ENCODE peak calls at places on chromosomes 7 and 10, in six cellular contexts. K, C, U, G, M and B are unnamed samples.

GRCh38 chr10:28087675-28088351 is 88.9 kb upstream of the ODAD2 start:
- DNase-seq in K (no peak), C (no peak), U (peak), G (no peak), M (peak), B (peak)

GRCh38 chr10:44716470-44716869 is 194.7 kb upstream of the TMEM72 start:
- DNase-seq in K (no peak), C (no peak), U (no peak), G (no peak), M (no peak), B (no peak)

GRCh38 chr10:115239761-115240160 is 146.6 kb downstream of the ATRNL1 start:
- DNase-seq in K (no peak), C (no peak), U (no peak), G (no peak), M (no peak), B (no peak)

GRCh38 chr7:79855172-79855571 is 279.5 kb upstream of the GNAI1 start:
- DNase-seq in K (no peak), C (no peak), U (no peak), G (no peak), M (no peak), B (no peak)

GRCh38 chr10:20492447-20492846 is 404.7 kb downstream of the NEBL start:
- DNase-seq in K (no peak), C (no peak), U (no peak), G (no peak), M (no peak), B (no peak)

GRCh38 chr7:12297709-12298108 is 86.6 kb downstream of the TMEM106B start:
- DNase-seq in K (no peak), C (no peak), U (no peak), G (no peak), M (no peak), B (no peak)

GRCh38 chr10:112701528-112702295 is 248.3 kb upstream of the TCF7L2 start:
- DNase-seq in K (no peak), C (no peak), U (no peak), G (no peak), M (no peak), B (no peak)

GRCh38 chr10:51743146-51743545 is 43.8 kb upstream of the CSTF2T start:
- DNase-seq in K (no peak), C (no peak), U (no peak), G (no peak), M (no peak), B (no peak)

GRCh38 chr10:49173201-49173772 is 14.9 kb downstream of the TMEM273 start:
- DNase-seq in K (no peak), C (no peak), U (no peak), G (no peak), M (no peak), B (no peak)

GRCh38 chr10:17643339-17643754 is 604 bp upstream of the STAM start:
- DNase-seq in K (peak), C (peak), U (peak), G (no peak), M (no peak), B (no peak)

GRCh38 chr7:120995659-120996058 is 7.1 kb downstream of the CPED1 start:
- DNase-seq in K (no peak), C (no peak), U (no peak), G (no peak), M (no peak), B (no peak)

GRCh38 chr10:24209946-24210491 is 1.1 kb downstream of the KIAA1217 start:
- DNase-seq in K (no peak), C (no peak), U (peak), G (peak), M (peak), B (peak)

GRCh38 chr7:99392659-99393362 is 15.6 kb downstream of the PDAP1 start:
- DNase-seq in K (no peak), C (peak), U (no peak), G (peak), M (no peak), B (peak)

GRCh38 chr7:141342664-141343400 is 208.4 kb upstream of the AGK start:
- DNase-seq in K (no peak), C (no peak), U (no peak), G (no peak), M (no peak), B (no peak)

GRCh38 chr7:98293746-98294145 is 12.3 kb downstream of the BRI3 start:
- DNase-seq in K (no peak), C (no peak), U (no peak), G (no peak), M (no peak), B (no peak)

GRCh38 chr10:36469585-36469984 is 655.8 kb upstream of the ANKRD30A start:
- DNase-seq in K (no peak), C (no peak), U (peak), G (no peak), M (no peak), B (peak)

GRCh38 chr10:128011059-128011979 is 104.4 kb downstream of the PTPRE start:
- DNase-seq in K (peak), C (peak), U (peak), G (peak), M (peak), B (peak)
- H3K4me3 ChIP-seq in K (no peak), C (no peak), U (no peak), G (no peak), M (no peak), B (no peak)

GRCh38 chr10:31761156-31761555 is 167.5 kb downstream of the ARHGAP12 start:
- DNase-seq in K (no peak), C (no peak), U (no peak), G (no peak), M (no peak), B (no peak)
- H3K4me3 ChIP-seq in K (peak), C (no peak), U (no peak), G (no peak), M (no peak), B (no peak)

GRCh38 chr7:5526190-5527037 is 102.8 kb upstream of the TNRC18 start:
- DNase-seq in K (no peak), C (no peak), U (no peak), G (peak), M (no peak), B (peak)
- H3K4me3 ChIP-seq in K (peak), C (no peak), U (peak), G (peak), M (peak), B (peak)

GRCh38 chr10:131076341-131076740 is 235.2 kb downstream of the TCERG1L start:
- DNase-seq in K (no peak), C (no peak), U (no peak), G (no peak), M (no peak), B (no peak)
- H3K4me3 ChIP-seq in K (no peak), C (no peak), U (no peak), G (no peak), M (no peak), B (no peak)